ENCODE peak calls at places on chromosome 20, in ten cellular contexts. One of them, this sample, is unnamed.

GRCh38 chr20:57426156-57426769 is 35.1 kb downstream of the RBM38 start:
- DNase-seq in AG09319: no peak
- DNase-seq in HFFc6: no peak
- DNase-seq in progenitor cell of endocrine pancreas: no peak
- DNase-seq in transverse colon: no peak
- DNase-seq in OCI-LY7: no peak
- DNase-seq in uterus: no peak
- DNase-seq in cardiac fibroblast: no peak
- DNase-seq in choroid plexus epithelial cell: no peak
- DNase-seq in WTC11: no peak
- DNase-seq in this sample: no peak

GRCh38 chr20:33868042-33868441 is 56.9 kb downstream of the CHMP4B start:
- DNase-seq in AG09319: no peak
- DNase-seq in HFFc6: no peak
- DNase-seq in progenitor cell of endocrine pancreas: no peak
- DNase-seq in transverse colon: no peak
- DNase-seq in OCI-LY7: no peak
- DNase-seq in uterus: no peak
- DNase-seq in cardiac fibroblast: no peak
- DNase-seq in choroid plexus epithelial cell: no peak
- DNase-seq in WTC11: no peak
- DNase-seq in this sample: no peak

GRCh38 chr20:34364013-34364382 is 925 bp downstream of the ITCH start:
- DNase-seq in AG09319: no peak
- DNase-seq in HFFc6: peak
- DNase-seq in progenitor cell of endocrine pancreas: no peak
- DNase-seq in transverse colon: no peak
- DNase-seq in OCI-LY7: peak
- DNase-seq in uterus: no peak
- DNase-seq in cardiac fibroblast: peak
- DNase-seq in choroid plexus epithelial cell: peak
- DNase-seq in WTC11: no peak
- DNase-seq in this sample: no peak

GRCh38 chr20:61357119-61357518 is 105.1 kb downstream of the CDH4 start:
- DNase-seq in AG09319: no peak
- DNase-seq in HFFc6: no peak
- DNase-seq in progenitor cell of endocrine pancreas: no peak
- DNase-seq in transverse colon: no peak
- DNase-seq in OCI-LY7: no peak
- DNase-seq in uterus: no peak
- DNase-seq in cardiac fibroblast: no peak
- DNase-seq in choroid plexus epithelial cell: no peak
- DNase-seq in WTC11: no peak
- DNase-seq in this sample: no peak

GRCh38 chr20:38021373-38021772 is 11.9 kb downstream of the TTI1 start:
- DNase-seq in AG09319: no peak
- DNase-seq in HFFc6: no peak
- DNase-seq in progenitor cell of endocrine pancreas: no peak
- DNase-seq in transverse colon: no peak
- DNase-seq in OCI-LY7: no peak
- DNase-seq in uterus: no peak
- DNase-seq in cardiac fibroblast: no peak
- DNase-seq in choroid plexus epithelial cell: no peak
- DNase-seq in WTC11: no peak
- DNase-seq in this sample: no peak

GRCh38 chr20:25286917-25287316 is 39.0 kb downstream of the PYGB start:
- DNase-seq in AG09319: no peak
- DNase-seq in HFFc6: no peak
- DNase-seq in progenitor cell of endocrine pancreas: no peak
- DNase-seq in transverse colon: peak
- DNase-seq in OCI-LY7: no peak
- DNase-seq in uterus: peak
- DNase-seq in cardiac fibroblast: no peak
- DNase-seq in choroid plexus epithelial cell: no peak
- DNase-seq in WTC11: peak
- DNase-seq in this sample: peak

GRCh38 chr20:37686762-37687477 is 6.9 kb upstream of the CTNNBL1 start:
- DNase-seq in AG09319: no peak
- DNase-seq in HFFc6: no peak
- DNase-seq in progenitor cell of endocrine pancreas: no peak
- DNase-seq in transverse colon: no peak
- DNase-seq in OCI-LY7: no peak
- DNase-seq in uterus: no peak
- DNase-seq in cardiac fibroblast: peak
- DNase-seq in choroid plexus epithelial cell: peak
- DNase-seq in WTC11: no peak
- DNase-seq in this sample: no peak

GRCh38 chr20:20295621-20296498 is 72.0 kb upstream of the INSM1 start:
- DNase-seq in AG09319: no peak
- DNase-seq in HFFc6: no peak
- DNase-seq in progenitor cell of endocrine pancreas: no peak
- DNase-seq in transverse colon: no peak
- DNase-seq in OCI-LY7: no peak
- DNase-seq in uterus: no peak
- DNase-seq in cardiac fibroblast: no peak
- DNase-seq in choroid plexus epithelial cell: no peak
- DNase-seq in WTC11: no peak
- DNase-seq in this sample: no peak

GRCh38 chr20:43188234-43188653 is 1.5 kb downstream of the PTPRT start:
- DNase-seq in AG09319: no peak
- DNase-seq in HFFc6: no peak
- DNase-seq in progenitor cell of endocrine pancreas: no peak
- DNase-seq in transverse colon: no peak
- DNase-seq in OCI-LY7: no peak
- DNase-seq in uterus: no peak
- DNase-seq in cardiac fibroblast: no peak
- DNase-seq in choroid plexus epithelial cell: no peak
- DNase-seq in WTC11: no peak
- DNase-seq in this sample: no peak

GRCh38 chr20:33796263-33796906 is 14.8 kb upstream of the CHMP4B start:
- DNase-seq in AG09319: no peak
- DNase-seq in HFFc6: no peak
- DNase-seq in progenitor cell of endocrine pancreas: peak
- DNase-seq in transverse colon: peak
- DNase-seq in OCI-LY7: no peak
- DNase-seq in uterus: no peak
- DNase-seq in cardiac fibroblast: no peak
- DNase-seq in choroid plexus epithelial cell: no peak
- DNase-seq in WTC11: no peak
- DNase-seq in this sample: no peak

GRCh38 chr20:36119537-36119936 is 35.0 kb upstream of the EPB41L1 start:
- DNase-seq in AG09319: no peak
- DNase-seq in HFFc6: no peak
- DNase-seq in progenitor cell of endocrine pancreas: no peak
- DNase-seq in transverse colon: no peak
- DNase-seq in OCI-LY7: no peak
- DNase-seq in uterus: no peak
- DNase-seq in cardiac fibroblast: no peak
- DNase-seq in choroid plexus epithelial cell: no peak
- DNase-seq in WTC11: no peak
- DNase-seq in this sample: no peak

GRCh38 chr20:41173161-41173721 is 35.9 kb downstream of the PLCG1 start:
- DNase-seq in AG09319: peak
- DNase-seq in HFFc6: peak
- DNase-seq in progenitor cell of endocrine pancreas: peak
- DNase-seq in transverse colon: peak
- DNase-seq in OCI-LY7: peak
- DNase-seq in uterus: peak
- DNase-seq in cardiac fibroblast: peak
- DNase-seq in choroid plexus epithelial cell: peak
- DNase-seq in WTC11: peak
- DNase-seq in this sample: no peak

DNA sequence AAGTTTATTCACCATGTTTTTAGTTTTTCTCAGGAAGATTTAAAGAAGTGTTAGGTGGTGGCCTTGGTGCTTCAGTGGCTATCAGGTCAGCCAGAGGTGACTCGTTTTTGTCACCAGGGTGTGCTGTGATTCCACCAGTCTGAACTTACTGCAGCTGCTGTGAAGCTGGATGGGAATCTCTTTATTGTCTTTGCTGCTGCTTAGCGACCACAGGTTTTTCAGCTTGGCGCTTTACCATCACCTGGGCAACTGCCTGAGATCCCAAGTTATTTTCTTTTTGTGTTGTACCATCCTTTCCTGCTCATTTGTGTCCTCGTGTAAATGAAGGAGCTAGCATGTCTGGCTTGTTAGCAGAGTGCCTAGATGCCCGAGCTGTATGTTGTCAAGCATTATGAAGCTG is 146.9 kb downstream of the MACROD2 start:
- DNase-seq in AG09319: peak
- DNase-seq in HFFc6: no peak
- DNase-seq in progenitor cell of endocrine pancreas: peak
- DNase-seq in transverse colon: peak
- DNase-seq in OCI-LY7: peak
- DNase-seq in uterus: no peak
- DNase-seq in cardiac fibroblast: peak
- DNase-seq in choroid plexus epithelial cell: peak
- DNase-seq in WTC11: peak
- DNase-seq in this sample: no peak
- TF ChIP-seq CTCF in AG09319: peak
- TF ChIP-seq CTCF in HFFc6: peak
- TF ChIP-seq CTCF in progenitor cell of endocrine pancreas: peak
- TF ChIP-seq CTCF in transverse colon: peak
- TF ChIP-seq CTCF in OCI-LY7: peak
- TF ChIP-seq CTCF in uterus: no peak
- TF ChIP-seq CTCF in cardiac fibroblast: no peak
- TF ChIP-seq CTCF in choroid plexus epithelial cell: peak
- TF ChIP-seq CTCF in WTC11: peak
- TF ChIP-seq CTCF in this sample: peak

DNA sequence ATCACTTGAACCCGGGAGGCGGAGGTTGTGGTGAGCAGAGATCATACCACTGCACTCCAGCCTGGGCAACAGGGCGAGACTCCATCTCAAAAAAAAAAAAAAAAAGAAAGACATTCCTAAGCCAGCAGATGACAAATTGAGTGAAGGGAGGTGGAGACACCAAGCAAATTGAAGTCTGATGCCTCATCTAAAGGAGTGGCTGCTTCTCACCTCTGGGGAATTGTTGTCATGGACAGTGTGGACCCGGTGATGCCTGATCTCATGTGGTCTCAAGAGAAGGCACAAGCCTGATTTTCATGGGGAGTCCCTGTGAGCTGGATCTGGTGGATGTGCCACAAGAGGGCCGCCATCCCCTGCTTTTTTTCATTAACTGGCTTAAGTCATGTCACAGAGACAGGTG is 272.0 kb downstream of the ZNF217 start:
- DNase-seq in AG09319: no peak
- DNase-seq in HFFc6: no peak
- DNase-seq in progenitor cell of endocrine pancreas: no peak
- DNase-seq in transverse colon: no peak
- DNase-seq in OCI-LY7: peak
- DNase-seq in uterus: no peak
- DNase-seq in cardiac fibroblast: no peak
- DNase-seq in choroid plexus epithelial cell: no peak
- DNase-seq in WTC11: no peak
- DNase-seq in this sample: no peak
- TF ChIP-seq CTCF in AG09319: no peak
- TF ChIP-seq CTCF in HFFc6: no peak
- TF ChIP-seq CTCF in progenitor cell of endocrine pancreas: no peak
- TF ChIP-seq CTCF in transverse colon: no peak
- TF ChIP-seq CTCF in OCI-LY7: no peak
- TF ChIP-seq CTCF in uterus: no peak
- TF ChIP-seq CTCF in cardiac fibroblast: no peak
- TF ChIP-seq CTCF in choroid plexus epithelial cell: no peak
- TF ChIP-seq CTCF in WTC11: no peak
- TF ChIP-seq CTCF in this sample: no peak

DNA sequence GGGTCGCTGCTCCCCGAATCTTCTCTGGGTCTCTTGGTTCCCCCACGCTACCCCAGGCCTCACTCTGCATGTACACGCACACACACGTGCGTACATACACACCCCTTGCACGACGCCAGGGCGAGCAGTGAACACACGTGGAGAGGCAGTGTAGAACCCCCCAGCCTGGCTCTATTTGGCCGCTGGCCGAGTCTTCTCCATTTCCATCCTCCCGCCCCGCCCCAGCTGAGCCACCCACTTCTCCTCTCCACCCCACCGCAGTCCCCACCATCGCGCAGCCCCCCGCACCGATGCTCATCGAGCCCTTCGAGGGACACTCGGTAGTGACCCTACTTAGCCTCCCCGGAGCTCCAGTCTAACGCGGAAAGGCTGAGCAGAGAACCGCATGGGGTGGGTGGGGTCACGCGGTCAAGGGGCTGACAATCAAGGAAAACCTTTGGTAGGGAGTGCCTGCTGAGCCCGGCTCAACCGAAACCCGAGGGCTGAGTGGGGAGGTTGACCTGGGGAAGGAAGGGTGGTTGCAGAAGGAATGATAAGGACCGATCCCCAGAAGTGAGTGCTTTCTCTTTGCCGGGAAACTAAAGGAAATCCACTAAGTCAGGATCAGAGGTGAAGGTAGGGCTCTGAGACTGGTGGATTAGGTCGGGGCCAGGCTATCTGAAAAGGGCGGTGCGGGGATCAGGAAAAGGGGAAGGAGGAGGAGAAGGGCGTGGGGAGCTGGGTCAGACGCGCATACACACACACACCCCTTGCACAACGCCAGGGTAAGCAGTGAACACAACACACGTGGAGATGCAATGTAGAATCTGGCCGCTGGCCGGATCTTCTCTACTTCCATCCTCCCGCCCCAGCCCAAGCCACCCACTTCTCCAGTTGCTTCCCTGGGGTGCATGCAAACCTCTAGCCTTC is 49.8 kb downstream of the CPXM1 start:
- DNase-seq in AG09319: no peak
- DNase-seq in HFFc6: peak
- DNase-seq in progenitor cell of endocrine pancreas: no peak
- DNase-seq in transverse colon: peak
- DNase-seq in OCI-LY7: no peak
- DNase-seq in uterus: peak
- DNase-seq in cardiac fibroblast: peak
- DNase-seq in choroid plexus epithelial cell: peak
- DNase-seq in WTC11: peak
- DNase-seq in this sample: no peak
- TF ChIP-seq CTCF in AG09319: no peak
- TF ChIP-seq CTCF in HFFc6: no peak
- TF ChIP-seq CTCF in progenitor cell of endocrine pancreas: no peak
- TF ChIP-seq CTCF in transverse colon: no peak
- TF ChIP-seq CTCF in OCI-LY7: no peak
- TF ChIP-seq CTCF in uterus: no peak
- TF ChIP-seq CTCF in cardiac fibroblast: no peak
- TF ChIP-seq CTCF in choroid plexus epithelial cell: no peak
- TF ChIP-seq CTCF in WTC11: no peak
- TF ChIP-seq CTCF in this sample: no peak

DNA sequence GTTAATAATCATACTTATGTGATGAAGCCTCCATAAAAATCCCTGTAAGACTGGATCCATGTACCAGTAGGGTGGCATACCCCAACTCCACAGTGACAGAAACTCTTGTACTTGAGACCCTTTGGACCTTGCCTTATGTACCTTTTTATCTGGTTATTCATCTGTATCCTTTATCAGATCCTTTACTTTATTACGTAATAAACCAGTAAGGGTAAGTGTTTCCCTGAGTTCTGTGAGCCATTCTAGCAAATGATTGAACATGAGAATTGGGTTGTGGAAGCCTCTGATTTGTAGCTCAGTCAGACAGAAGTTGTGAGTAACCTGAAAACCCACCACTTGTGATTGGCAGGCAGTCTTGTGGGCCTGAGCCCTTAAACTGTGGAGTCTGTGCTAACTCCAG is 229.7 kb downstream of the FOXA2 start:
- DNase-seq in AG09319: no peak
- DNase-seq in HFFc6: no peak
- DNase-seq in progenitor cell of endocrine pancreas: no peak
- DNase-seq in transverse colon: no peak
- DNase-seq in OCI-LY7: no peak
- DNase-seq in uterus: no peak
- DNase-seq in cardiac fibroblast: no peak
- DNase-seq in choroid plexus epithelial cell: no peak
- DNase-seq in WTC11: no peak
- DNase-seq in this sample: no peak
- TF ChIP-seq CTCF in AG09319: no peak
- TF ChIP-seq CTCF in HFFc6: no peak
- TF ChIP-seq CTCF in progenitor cell of endocrine pancreas: no peak
- TF ChIP-seq CTCF in transverse colon: no peak
- TF ChIP-seq CTCF in OCI-LY7: no peak
- TF ChIP-seq CTCF in uterus: no peak
- TF ChIP-seq CTCF in cardiac fibroblast: no peak
- TF ChIP-seq CTCF in choroid plexus epithelial cell: no peak
- TF ChIP-seq CTCF in WTC11: no peak
- TF ChIP-seq CTCF in this sample: no peak

This sample was measured in chondrocyte.